ENCODE peak calls at places on chromosomes 1 and 21, in eight cellular contexts. S, Y, Z, A, F, U, D and X are unnamed samples.

GRCh38 chr1:91283421-91283726 is 121.3 kb downstream of the HFM1 start:
- DNase-seq in S (no peak), D (no peak), F (no peak), Z (no peak), A (peak), Y (no peak), U (no peak), X (no peak)

GRCh38 chr1:53766766-53767409 is 27.9 kb upstream of the GLIS1 start:
- DNase-seq in A (peak), Y (no peak), U (no peak), D (no peak), Z (no peak), S (no peak), F (no peak), X (no peak)

GRCh38 chr1:225911207-225912130 is 12.6 kb downstream of the PYCR2 start:
- DNase-seq in Y (peak), Z (peak), U (peak), F (peak), A (peak), S (no peak), D (peak), X (peak)

GRCh38 chr1:11794446-11795237 is 11.1 kb downstream of the MTHFR start:
- DNase-seq in Y (no peak), F (no peak), Z (no peak), S (no peak), U (no peak), A (no peak), D (no peak), X (no peak)

GRCh38 chr1:36203554-36204346 is 20.5 kb upstream of the THRAP3 start:
- DNase-seq in U (no peak), S (no peak), Y (no peak), D (no peak), A (no peak), F (no peak), Z (no peak), X (no peak)

GRCh38 chr1:67766117-67766978 is 66.9 kb downstream of the GNG12 start:
- DNase-seq in A (peak), Z (no peak), S (no peak), Y (peak), F (no peak), D (peak), U (peak), X (peak)

GRCh38 chr21:26297856-26298255 is 127.3 kb upstream of the APP start:
- DNase-seq in A (no peak), U (no peak), Y (no peak), S (no peak), Z (no peak), F (no peak), D (no peak), X (no peak)

GRCh38 chr1:111236806-111237205 is 9.3 kb downstream of the CHI3L2 start:
- DNase-seq in D (no peak), Y (no peak), F (no peak), S (no peak), A (no peak), U (no peak), Z (no peak), X (no peak)

GRCh38 chr1:3352952-3353331 is 101.5 kb upstream of the ARHGEF16 start:
- DNase-seq in Z (no peak), S (no peak), F (no peak), Y (no peak), A (peak), U (no peak), D (no peak), X (no peak)

GRCh38 chr1:87024936-87025537 is 110.6 kb downstream of the HS2ST1 start:
- DNase-seq in Z (no peak), A (peak), U (no peak), S (peak), F (no peak), D (peak), Y (peak), X (no peak)

GRCh38 chr1:162302246-162302645 is 74.4 kb downstream of the SPATA46 start:
- DNase-seq in D (no peak), S (no peak), Y (no peak), A (peak), U (no peak), F (no peak), Z (no peak), X (no peak)

GRCh38 chr1:5109652-5110051 is 455.2 kb downstream of the AJAP1 start:
- DNase-seq in Z (no peak), S (no peak), A (no peak), U (no peak), Y (no peak), F (no peak), D (no peak), X (no peak)